ENCODE peak calls at places on chromosomes 13 and 19, in five cellular contexts. I, A, E, Y and W are unnamed samples.

GRCh38 chr13:86002921-86003488 is 203.8 kb upstream of the SLITRK6 start:
- DNase-seq in I (no peak), A (no peak), E (no peak), Y (no peak), W (no peak)

GRCh38 chr19:2037676-2038255 is 13.3 kb downstream of the MKNK2 start:
- DNase-seq in I (no peak), A (no peak), E (no peak), Y (no peak), W (no peak)

GRCh38 chr13:35978607-35979316 is 152.4 kb downstream of the DCLK1 start:
- DNase-seq in I (peak; percentile 69), A (no peak), E (no peak), Y (peak; percentile 29), W (peak; percentile 66)

GRCh38 chr13:19927117-19927734 is 31.3 kb upstream of the ZMYM2 start:
- DNase-seq in I (peak; percentile 31), A (no peak), E (no peak), Y (no peak), W (no peak)

GRCh38 chr13:50365300-50365682 is 350.0 kb downstream of the KCNRG start:
- DNase-seq in I (no peak), A (no peak), E (no peak), Y (no peak), W (no peak)

GRCh38 chr19:5036733-5037681 is 68.1 kb downstream of the KDM4B start:
- DNase-seq in I (peak; percentile 72), A (peak; percentile 80), E (no peak), Y (no peak), W (no peak)

GRCh38 chr19:52923782-52924593 is 760 bp upstream of the ZNF888 start:
- DNase-seq in I (no peak), A (peak; percentile 84), E (no peak), Y (no peak), W (no peak)

GRCh38 chr19:41940443-41941409 is 12.5 kb upstream of the ERFL start:
- DNase-seq in I (no peak), A (no peak), E (no peak), Y (no peak), W (no peak)

GRCh38 chr13:50291611-50292010 is 276.4 kb downstream of the KCNRG start:
- DNase-seq in I (no peak), A (no peak), E (no peak), Y (no peak), W (no peak)

GRCh38 chr13:110811008-110811720 is 97.7 kb downstream of the ING1 start:
- DNase-seq in I (no peak), A (no peak), E (no peak), Y (no peak), W (no peak)

GRCh38 chr19:52896431-52897148 is 845 bp downstream of the ZNF320 start:
- DNase-seq in I (peak; percentile 1), A (peak; percentile 79), E (no peak), Y (no peak), W (no peak)

GRCh38 chr13:110137677-110138008 is 169.3 kb downstream of the COL4A1 start:
- DNase-seq in I (no peak), A (no peak), E (peak; percentile 2), Y (peak; percentile 23), W (no peak)

GRCh38 chr19:47280183-47280797 is 5.6 kb downstream of the INAFM1 start:
- DNase-seq in I (no peak), A (no peak), E (peak; percentile 65), Y (no peak), W (no peak)

GRCh38 chr19:56107626-56108351 is 13.3 kb downstream of the ZNF787 start:
- DNase-seq in I (no peak), A (no peak), E (no peak), Y (peak; percentile 15), W (no peak)

GRCh38 chr13:56907766-56908165 is 233.0 kb upstream of the PRR20A start:
- DNase-seq in I (no peak), A (no peak), E (no peak), Y (no peak), W (no peak)

GRCh38 chr19:9865732-9866627 is 30.9 kb downstream of the PIN1 start:
- DNase-seq in I (no peak), A (no peak), E (no peak), Y (peak; percentile 68), W (no peak)

GRCh38 chr13:51758691-51759090 is 45.3 kb downstream of the DHRS12 start:
- DNase-seq in I (no peak), A (no peak), E (no peak), Y (no peak), W (no peak)

GRCh38 chr13:26485786-26486185 is 71.7 kb upstream of the WASF3 start:
- DNase-seq in I (no peak), A (no peak), E (no peak), Y (no peak), W (no peak)

GRCh38 chr19:53103903-53104203 is 631 bp upstream of the ZNF160 start:
- DNase-seq in I (no peak), A (no peak), E (no peak), Y (no peak), W (no peak)